ENCODE peak calls at places on chromosomes 1 and 21, in eight cellular contexts. W is left cardiac atrium; A is activated T-helper 2 cell treated with anti-CD3 and anti-CD28 coated beads, Interferon-gamma antibody, Interleukin-2, Interleukin-4, amounts not matched to agents 10 μg/mL and 5 μg/mL and 100 μg/mL, durations not matched to agents 14 hours and 24 hours and 36 hours; J is GM03348; P is ACHN; U is HuH-7; Z is NCI-H1092 treated with DMSO at 0.1 percent for 48 hours; H is fibroblast of pulmonary artery. X is an unnamed sample.

GRCh38 chr1:27601771-27602509 is 2.0 kb downstream of the AHDC1 start:
- DNase-seq in W (peak), A (no peak), J (peak), P (no peak), U (no peak), Z (peak), H (no peak), X (no peak)

GRCh38 chr1:201268604-201269151 is 14.6 kb upstream of the PKP1 start:
- DNase-seq in W (peak), A (no peak), J (peak), P (peak), U (no peak), Z (peak), H (peak), X (peak)

GRCh38 chr1:9388628-9389184 is 96.0 kb downstream of the SPSB1 start:
- DNase-seq in W (no peak), A (no peak), J (peak), P (peak), U (no peak), Z (no peak), H (peak), X (peak)

GRCh38 chr1:110240476-110241210 is 30.5 kb downstream of the KCNC4 start:
- DNase-seq in W (no peak), A (no peak), J (no peak), P (no peak), U (no peak), Z (peak), H (no peak), X (no peak)

GRCh38 chr1:9842781-9843575 is 19.2 kb upstream of the CLSTN1 start:
- DNase-seq in W (no peak), A (no peak), J (no peak), P (no peak), U (no peak), Z (peak), H (peak), X (no peak)

GRCh38 chr1:51679435-51679834 is 62.5 kb downstream of the OSBPL9 start:
- DNase-seq in W (no peak), A (no peak), J (no peak), P (no peak), U (no peak), Z (no peak), H (peak), X (no peak)

GRCh38 chr21:46269466-46269865 is 15.9 kb downstream of the MCM3AP start:
- DNase-seq in W (no peak), A (no peak), J (no peak), P (peak), U (no peak), Z (no peak), H (no peak), X (no peak)

GRCh38 chr1:158146739-158147138 is 34.0 kb upstream of the CD1D start:
- DNase-seq in W (no peak), A (no peak), J (no peak), P (no peak), U (no peak), Z (no peak), H (peak), X (no peak)

GRCh38 chr1:94832446-94832845 is 12.3 kb downstream of the SLC44A3 start:
- DNase-seq in W (no peak), A (no peak), J (peak), P (no peak), U (no peak), Z (no peak), H (peak), X (peak)

GRCh38 chr1:88036345-88036999 is 647.6 kb upstream of the PKN2 start:
- DNase-seq in W (no peak), A (no peak), J (no peak), P (no peak), U (no peak), Z (no peak), H (no peak), X (no peak)

GRCh38 chr1:113073457-113073950 is 506 bp downstream of the LRIG2 start:
- DNase-seq in W (no peak), A (no peak), J (peak), P (peak), U (no peak), Z (no peak), H (peak), X (peak)

GRCh38 chr1:174626031-174627020 is 178.6 kb downstream of the GPR52 start:
- DNase-seq in W (no peak), A (no peak), J (peak), P (no peak), U (no peak), Z (peak), H (peak), X (no peak)

GRCh38 chr1:223712856-223713494 is 636 bp downstream of the CAPN2 start:
- DNase-seq in W (no peak), A (peak), J (peak), P (no peak), U (no peak), Z (peak), H (peak), X (no peak)

GRCh38 chr1:1907098-1907736 is 7.8 kb upstream of the CALML6 start:
- DNase-seq in W (no peak), A (no peak), J (no peak), P (no peak), U (no peak), Z (no peak), H (no peak), X (no peak)

GRCh38 chr1:202367200-202367742 is 18.8 kb downstream of the PPP1R12B start:
- DNase-seq in W (no peak), A (no peak), J (peak), P (no peak), U (no peak), Z (no peak), H (no peak), X (peak)

GRCh38 chr1:98055457-98055856 is 134.6 kb upstream of the DPYD start:
- DNase-seq in W (no peak), A (no peak), J (no peak), P (peak), U (no peak), Z (no peak), H (no peak), X (peak)

GRCh38 chr1:179143332-179143731 is 61.5 kb downstream of the TOR3A start:
- DNase-seq in W (no peak), A (no peak), J (peak), P (peak), U (no peak), Z (no peak), H (peak), X (peak)

GRCh38 chr1:77511440-77511840 is 171.0 kb downstream of the ZZZ3 start:
- DNase-seq in W (no peak), A (no peak), J (peak), P (peak), U (no peak), Z (no peak), H (peak), X (peak)

GRCh38 chr21:35050348-35051286 is 1.5 kb upstream of the RUNX1 start:
- DNase-seq in W (no peak), A (no peak), J (no peak), P (no peak), U (no peak), Z (no peak), H (no peak), X (peak)

GRCh38 chr21:42684109-42684916 is 30.9 kb downstream of the PDE9A start:
- DNase-seq in W (no peak), A (peak), J (no peak), P (no peak), U (no peak), Z (no peak), H (no peak), X (no peak)

GRCh38 chr21:37548521-37548981 is 182.0 kb downstream of the DYRK1A start:
- DNase-seq in W (no peak), A (peak), J (no peak), P (no peak), U (no peak), Z (no peak), H (no peak), X (no peak)

GRCh38 chr1:4212796-4213195 is 312.7 kb upstream of the C1orf174 start:
- DNase-seq in W (no peak), A (no peak), J (no peak), P (no peak), U (no peak), Z (no peak), H (no peak), X (no peak)

GRCh38 chr1:212317916-212318315 is 32.7 kb downstream of the PPP2R5A start:
- DNase-seq in W (no peak), A (no peak), J (no peak), P (no peak), U (no peak), Z (no peak), H (no peak), X (no peak)

GRCh38 chr1:118154220-118154619 is 30.8 kb downstream of the SPAG17 start:
- DNase-seq in W (no peak), A (no peak), J (peak), P (no peak), U (no peak), Z (peak), H (peak), X (peak)

GRCh38 chr1:246795906-246796694 is 71.9 kb downstream of the SCCPDH start:
- DNase-seq in W (no peak), A (no peak), J (no peak), P (no peak), U (no peak), Z (no peak), H (no peak), X (no peak)

GRCh38 chr1:74065081-74065480 is 132.9 kb downstream of the LRRIQ3 start:
- DNase-seq in W (no peak), A (no peak), J (no peak), P (no peak), U (no peak), Z (no peak), H (no peak), X (no peak)

GRCh38 chr1:21295545-21295944 is 5.3 kb upstream of the ECE1 start:
- DNase-seq in W (no peak), A (no peak), J (no peak), P (no peak), U (no peak), Z (no peak), H (no peak), X (no peak)

GRCh38 chr1:227808566-227808965 is 6.9 kb upstream of the PRSS38 start:
- DNase-seq in W (no peak), A (no peak), J (no peak), P (no peak), U (no peak), Z (no peak), H (peak), X (no peak)

GRCh38 chr1:14725641-14726213 is 127.2 kb downstream of the KAZN start:
- DNase-seq in W (no peak), A (no peak), J (no peak), P (no peak), U (no peak), Z (no peak), H (no peak), X (no peak)

X was measured in fibroblast of villous mesenchyme.